ENCODE peak calls at places on chromosomes 3 and 15, in five cellular contexts. M, Y, D, O and K are unnamed samples.

GRCh38 chr15:95850837-95851236 is 479.7 kb upstream of the NR2F2 start:
- DNase-seq in O (no peak), M (no peak), Y (no peak), D (no peak), K (no peak)

GRCh38 chr3:168049366-168049974 is 46.3 kb downstream of the GOLIM4 start:
- DNase-seq in M (no peak), O (no peak), Y (peak; percentile 72), D (no peak), K (no peak)

GRCh38 chr3:186307594-186307993 is 54.4 kb downstream of the DGKG start:
- DNase-seq in D (no peak), M (peak; percentile 46), O (no peak), Y (peak; percentile 69), K (peak; percentile 34)

GRCh38 chr3:24196526-24196925 is 251.4 kb downstream of the NR1D2 start:
- DNase-seq in O (peak; percentile 77), Y (peak; percentile 24), M (no peak), D (no peak), K (peak; percentile 72)

GRCh38 chr3:26308454-26308853 is 314.1 kb upstream of the LRRC3B start:
- DNase-seq in O (no peak), M (no peak), Y (no peak), D (no peak), K (no peak)

GRCh38 chr15:99174989-99175388 is 70.1 kb downstream of the SYNM start:
- DNase-seq in O (no peak), Y (no peak), M (no peak), D (no peak), K (no peak)

GRCh38 chr15:83053151-83053550 is 13.9 kb downstream of the BTBD1 start:
- DNase-seq in M (no peak), Y (peak; percentile 80), D (no peak), O (peak; percentile 75), K (peak; percentile 84)

GRCh38 chr3:132730891-132731580 is 8.8 kb upstream of the NPHP3 start:
- DNase-seq in O (no peak), Y (peak; percentile 79), D (no peak), M (peak; percentile 33), K (peak; percentile 57)

GRCh38 chr3:85387913-85388510 is 429.2 kb downstream of the CADM2 start:
- DNase-seq in M (no peak), O (no peak), D (no peak), Y (peak; percentile 1), K (no peak)

GRCh38 chr15:97026781-97027180 is 696.3 kb downstream of the NR2F2 start:
- DNase-seq in M (no peak), D (no peak), Y (peak; percentile 37), O (no peak), K (peak; percentile 14)

GRCh38 chr3:123498761-123499160 is 49.9 kb upstream of the ADCY5 start:
- DNase-seq in D (no peak), O (no peak), Y (no peak), M (no peak), K (no peak)

GRCh38 chr3:170356596-170357175 is 829 bp upstream of the SKIL start:
- DNase-seq in Y (no peak), D (peak; percentile 56), M (peak; percentile 89), O (peak; percentile 43), K (peak; percentile 82)

GRCh38 chr3:177835917-177836316 is 638.6 kb upstream of the TBL1XR1 start:
- DNase-seq in Y (peak; percentile 99), O (peak; percentile 71), M (no peak), D (no peak), K (peak; percentile 95)

GRCh38 chr3:117671707-117672318 is 962.2 kb downstream of the TUSC7 start:
- DNase-seq in O (no peak), M (no peak), Y (no peak), D (no peak), K (no peak)

GRCh38 chr3:57757642-57758297 is 1.7 kb downstream of the SLMAP start:
- DNase-seq in Y (peak; percentile 60), O (no peak), D (no peak), M (peak; percentile 13), K (peak; percentile 29)

GRCh38 chr3:65030847-65031463 is 343.2 kb upstream of the ADAMTS9 start:
- DNase-seq in O (peak; percentile 47), D (no peak), Y (peak; percentile 86), M (no peak), K (peak; percentile 71)

GRCh38 chr3:124121379-124122336 is 129.7 kb upstream of the ROPN1 start:
- DNase-seq in D (no peak), M (no peak), O (no peak), Y (no peak), K (no peak)